ENCODE peak calls at places on chromosomes 11 and 22, in nine cellular contexts. B is B cell; D is NCI-H2107; E is colonic mucosa; I is NCI-H226; G is trophoblast cell; O is kidney glomerular epithelial cell; Q is stimulated activated CD4-positive, alpha-beta T cell treated with anti-CD3 and anti-CD28 coated beads, Interleukin-12 subunit alpha, Interleukin-12 subunit beta, amount 100 ng/mL, for 4 hours; V is coronary artery. Z is an unnamed sample.

GRCh38 chr11:58028687-58029411 is 1.9 kb upstream of the OR6Q1 start:
- DNase-seq in B (no peak), D (no peak), E (no peak), I (no peak), G (peak; percentile 65), O (peak; percentile 60), Q (no peak), V (no peak), Z (no peak)

GRCh38 chr22:49903322-49904039 is 14.8 kb downstream of the ALG12 start:
- DNase-seq in B (peak; percentile 7), D (peak; percentile 55), E (no peak), I (no peak), G (no peak), O (no peak), Q (no peak), V (no peak), Z (no peak)

GRCh38 chr11:48093795-48094642 is 113.7 kb downstream of the PTPRJ start:
- DNase-seq in B (peak; percentile 40), D (no peak), E (peak; percentile 42), I (no peak), G (no peak), O (no peak), Q (no peak), V (no peak), Z (no peak)

GRCh38 chr11:130677486-130678153 is 229.2 kb downstream of the ADAMTS15 start:
- DNase-seq in B (no peak), D (no peak), E (no peak), I (peak; percentile 98), G (peak; percentile 50), O (peak; percentile 98), Q (no peak), V (no peak), Z (peak; percentile 96)

GRCh38 chr11:1825039-1825740 is 9.6 kb upstream of the SYT8 start:
- DNase-seq in B (no peak), D (no peak), E (peak; percentile 58), I (peak; percentile 32), G (peak; percentile 89), O (no peak), Q (no peak), V (no peak), Z (no peak)

GRCh38 chr11:120660024-120660565 is 148.5 kb downstream of the GRIK4 start:
- DNase-seq in B (no peak), D (no peak), E (peak; percentile 23), I (peak; percentile 32), G (peak; percentile 63), O (no peak), Q (no peak), V (no peak), Z (peak; percentile 48)

GRCh38 chr22:42959472-42960145 is 55.3 kb downstream of the PACSIN2 start:
- DNase-seq in B (no peak), D (no peak), E (peak; percentile 76), I (peak; percentile 93), G (peak; percentile 93), O (peak; percentile 88), Q (no peak), V (no peak), Z (peak; percentile 80)

GRCh38 chr22:39249081-39249704 is 4.4 kb upstream of the PDGFB start:
- DNase-seq in B (no peak), D (no peak), E (no peak), I (no peak), G (no peak), O (no peak), Q (no peak), V (no peak), Z (no peak)

GRCh38 chr11:34356576-34356917 is 1.3 kb downstream of the ABTB2 start:
- DNase-seq in B (no peak), D (no peak), E (no peak), I (no peak), G (no peak), O (peak; percentile 44), Q (peak; percentile 16), V (no peak), Z (peak; percentile 14)

GRCh38 chr11:64341851-64342791 is 2.1 kb downstream of the CCDC88B start:
- DNase-seq in B (peak; percentile 79), D (peak; percentile 31), E (peak; percentile 97), I (peak; percentile 89), G (peak; percentile 94), O (peak; percentile 62), Q (peak; percentile 88), V (peak; percentile 91), Z (peak; percentile 60)

GRCh38 chr11:113874920-113875413 is 405 bp downstream of the USP28 start:
- DNase-seq in B (peak; percentile 50), D (no peak), E (peak; percentile 45), I (no peak), G (no peak), O (no peak), Q (peak; percentile 39), V (no peak), Z (no peak)

GRCh38 chr11:61157743-61158142 is 3.5 kb downstream of the VPS37C start:
- DNase-seq in B (no peak), D (no peak), E (no peak), I (no peak), G (no peak), O (no peak), Q (no peak), V (no peak), Z (no peak)

GRCh38 chr11:60129853-60130252 is 41.4 kb downstream of the MS4A2 start:
- DNase-seq in B (no peak), D (no peak), E (no peak), I (no peak), G (no peak), O (no peak), Q (no peak), V (no peak), Z (no peak)

GRCh38 chr11:13316528-13316961 is 39.0 kb downstream of the BMAL1 start:
- DNase-seq in B (no peak), D (no peak), E (no peak), I (peak; percentile 82), G (no peak), O (peak; percentile 14), Q (no peak), V (peak; percentile 82), Z (peak; percentile 9)

GRCh38 chr22:17847360-17848078 is 73.2 kb upstream of the BID start:
- DNase-seq in B (no peak), D (no peak), E (no peak), I (no peak), G (peak; percentile 100), O (no peak), Q (no peak), V (no peak), Z (no peak)

GRCh38 chr11:64268687-64269379 is 15.6 kb downstream of the BAD start:
- DNase-seq in B (no peak), D (no peak), E (peak; percentile 82), I (peak; percentile 95), G (peak; percentile 83), O (no peak), Q (peak; percentile 53), V (peak; percentile 89), Z (peak; percentile 56)

GRCh38 chr22:32803020-32803758 is 1.7 kb downstream of the TIMP3 start:
- DNase-seq in B (no peak), D (no peak), E (no peak), I (peak; percentile 84), G (peak; percentile 26), O (peak; percentile 82), Q (no peak), V (no peak), Z (no peak)

GRCh38 chr22:49251371-49251770 is 576.3 kb downstream of the BRD1 start:
- DNase-seq in B (no peak), D (no peak), E (no peak), I (no peak), G (no peak), O (no peak), Q (no peak), V (peak; percentile 47), Z (no peak)

GRCh38 chr11:45662665-45663485 is 2.5 kb downstream of the CHST1 start:
- DNase-seq in B (no peak), D (no peak), E (no peak), I (peak; percentile 56), G (peak; percentile 53), O (peak; percentile 35), Q (no peak), V (no peak), Z (peak; percentile 58)

Z was measured in RCC 7860.